ENCODE peak calls at places on chromosomes 16 and 17, in ten cellular contexts. One of them, this sample, is unnamed.

GRCh38 chr17:33696102-33696501 is 403.0 kb upstream of the ASIC2 start:
- DNase-seq in activated CD8-positive, alpha-beta T cell treated with anti-CD3 and anti-CD28 coated beads for 36 hours: no peak
- DNase-seq in AG09309: no peak
- DNase-seq in stomach: no peak
- DNase-seq in T-helper 1 cell: no peak
- DNase-seq in T-cell: no peak
- DNase-seq in tibial nerve: no peak
- DNase-seq in thoracic aorta: no peak
- DNase-seq in HFF-Myc: no peak
- DNase-seq in NCI-H1105 treated with DMSO at 0.1 percent for 48 hours: no peak
- DNase-seq in this sample: no peak

GRCh38 chr17:72358465-72358864 is 237.6 kb downstream of the SOX9 start:
- DNase-seq in tibial nerve: no peak
- DNase-seq in AG09309: no peak
- DNase-seq in stomach: no peak
- DNase-seq in T-helper 1 cell: no peak
- DNase-seq in T-cell: no peak
- DNase-seq in activated CD8-positive, alpha-beta T cell treated with anti-CD3 and anti-CD28 coated beads for 36 hours: no peak
- DNase-seq in thoracic aorta: no peak
- DNase-seq in HFF-Myc: no peak
- DNase-seq in NCI-H1105 treated with DMSO at 0.1 percent for 48 hours: no peak
- DNase-seq in this sample: peak; percentile 44

GRCh38 chr16:86799367-86799766 is 221.0 kb downstream of the FOXL1 start:
- DNase-seq in thoracic aorta: no peak
- DNase-seq in T-helper 1 cell: no peak
- DNase-seq in stomach: no peak
- DNase-seq in activated CD8-positive, alpha-beta T cell treated with anti-CD3 and anti-CD28 coated beads for 36 hours: no peak
- DNase-seq in HFF-Myc: no peak
- DNase-seq in NCI-H1105 treated with DMSO at 0.1 percent for 48 hours: no peak
- DNase-seq in T-cell: no peak
- DNase-seq in tibial nerve: no peak
- DNase-seq in AG09309: no peak
- DNase-seq in this sample: no peak

GRCh38 chr17:50798424-50799344 is 31.4 kb upstream of the ANKRD40CL start:
- DNase-seq in tibial nerve: no peak
- DNase-seq in HFF-Myc: no peak
- DNase-seq in thoracic aorta: no peak
- DNase-seq in T-helper 1 cell: no peak
- DNase-seq in activated CD8-positive, alpha-beta T cell treated with anti-CD3 and anti-CD28 coated beads for 36 hours: no peak
- DNase-seq in NCI-H1105 treated with DMSO at 0.1 percent for 48 hours: no peak
- DNase-seq in stomach: no peak
- DNase-seq in AG09309: no peak
- DNase-seq in T-cell: no peak
- DNase-seq in this sample: no peak

GRCh38 chr16:24729967-24730815 is 740 bp downstream of the TNRC6A start:
- DNase-seq in T-cell: peak; percentile 38
- DNase-seq in thoracic aorta: no peak
- DNase-seq in activated CD8-positive, alpha-beta T cell treated with anti-CD3 and anti-CD28 coated beads for 36 hours: peak; percentile 61
- DNase-seq in HFF-Myc: no peak
- DNase-seq in T-helper 1 cell: peak; percentile 6
- DNase-seq in stomach: peak; percentile 33
- DNase-seq in NCI-H1105 treated with DMSO at 0.1 percent for 48 hours: peak; percentile 30
- DNase-seq in AG09309: no peak
- DNase-seq in tibial nerve: no peak
- DNase-seq in this sample: no peak

GRCh38 chr17:13462161-13462560 is 139.6 kb downstream of the HS3ST3A1 start:
- DNase-seq in tibial nerve: no peak
- DNase-seq in AG09309: peak; percentile 54
- DNase-seq in T-cell: no peak
- DNase-seq in T-helper 1 cell: no peak
- DNase-seq in thoracic aorta: no peak
- DNase-seq in NCI-H1105 treated with DMSO at 0.1 percent for 48 hours: no peak
- DNase-seq in stomach: no peak
- DNase-seq in HFF-Myc: peak; percentile 46
- DNase-seq in activated CD8-positive, alpha-beta T cell treated with anti-CD3 and anti-CD28 coated beads for 36 hours: no peak
- DNase-seq in this sample: peak; percentile 88

GRCh38 chr16:3021449-3022207 is 1.5 kb downstream of the TNFRSF12A start:
- DNase-seq in NCI-H1105 treated with DMSO at 0.1 percent for 48 hours: peak; percentile 23
- DNase-seq in T-cell: peak; percentile 61
- DNase-seq in tibial nerve: peak; percentile 66
- DNase-seq in HFF-Myc: peak; percentile 67
- DNase-seq in T-helper 1 cell: peak; percentile 69
- DNase-seq in thoracic aorta: peak; percentile 75
- DNase-seq in AG09309: peak; percentile 82
- DNase-seq in activated CD8-positive, alpha-beta T cell treated with anti-CD3 and anti-CD28 coated beads for 36 hours: peak; percentile 94
- DNase-seq in stomach: peak; percentile 80
- DNase-seq in this sample: peak; percentile 89

GRCh38 chr17:73551756-73552155 is 92.5 kb downstream of the SDK2 start:
- DNase-seq in activated CD8-positive, alpha-beta T cell treated with anti-CD3 and anti-CD28 coated beads for 36 hours: peak; percentile 35
- DNase-seq in tibial nerve: no peak
- DNase-seq in NCI-H1105 treated with DMSO at 0.1 percent for 48 hours: no peak
- DNase-seq in T-cell: peak; percentile 18
- DNase-seq in thoracic aorta: no peak
- DNase-seq in stomach: no peak
- DNase-seq in AG09309: no peak
- DNase-seq in HFF-Myc: no peak
- DNase-seq in T-helper 1 cell: no peak
- DNase-seq in this sample: no peak

GRCh38 chr16:66382171-66382965 is 15.9 kb downstream of the CDH5 start:
- DNase-seq in HFF-Myc: peak; percentile 55
- DNase-seq in activated CD8-positive, alpha-beta T cell treated with anti-CD3 and anti-CD28 coated beads for 36 hours: no peak
- DNase-seq in T-helper 1 cell: no peak
- DNase-seq in thoracic aorta: no peak
- DNase-seq in AG09309: peak; percentile 29
- DNase-seq in stomach: no peak
- DNase-seq in tibial nerve: no peak
- DNase-seq in NCI-H1105 treated with DMSO at 0.1 percent for 48 hours: no peak
- DNase-seq in T-cell: no peak
- DNase-seq in this sample: no peak

GRCh38 chr17:2468270-2468669 is 43.4 kb downstream of the METTL16 start:
- DNase-seq in T-helper 1 cell: no peak
- DNase-seq in T-cell: no peak
- DNase-seq in NCI-H1105 treated with DMSO at 0.1 percent for 48 hours: no peak
- DNase-seq in thoracic aorta: no peak
- DNase-seq in stomach: no peak
- DNase-seq in tibial nerve: no peak
- DNase-seq in AG09309: peak; percentile 62
- DNase-seq in activated CD8-positive, alpha-beta T cell treated with anti-CD3 and anti-CD28 coated beads for 36 hours: no peak
- DNase-seq in HFF-Myc: no peak
- DNase-seq in this sample: peak; percentile 74

GRCh38 chr17:39634384-39634871 is 2.5 kb upstream of the STARD3 start:
- DNase-seq in stomach: no peak
- DNase-seq in activated CD8-positive, alpha-beta T cell treated with anti-CD3 and anti-CD28 coated beads for 36 hours: no peak
- DNase-seq in HFF-Myc: no peak
- DNase-seq in NCI-H1105 treated with DMSO at 0.1 percent for 48 hours: peak; percentile 41
- DNase-seq in AG09309: no peak
- DNase-seq in T-cell: no peak
- DNase-seq in thoracic aorta: no peak
- DNase-seq in tibial nerve: no peak
- DNase-seq in T-helper 1 cell: no peak
- DNase-seq in this sample: no peak

GRCh38 chr17:27958708-27959381 is 65.7 kb upstream of the LYRM9 start:
- DNase-seq in T-cell: no peak
- DNase-seq in NCI-H1105 treated with DMSO at 0.1 percent for 48 hours: no peak
- DNase-seq in HFF-Myc: no peak
- DNase-seq in AG09309: no peak
- DNase-seq in activated CD8-positive, alpha-beta T cell treated with anti-CD3 and anti-CD28 coated beads for 36 hours: no peak
- DNase-seq in thoracic aorta: no peak
- DNase-seq in stomach: no peak
- DNase-seq in tibial nerve: no peak
- DNase-seq in T-helper 1 cell: no peak
- DNase-seq in this sample: no peak

GRCh38 chr17:36544320-36545092 is at the start of gene GGNBP2:
- DNase-seq in HFF-Myc: no peak
- DNase-seq in T-helper 1 cell: peak; percentile 92
- DNase-seq in activated CD8-positive, alpha-beta T cell treated with anti-CD3 and anti-CD28 coated beads for 36 hours: peak; percentile 92
- DNase-seq in thoracic aorta: peak; percentile 60
- DNase-seq in tibial nerve: peak; percentile 82
- DNase-seq in NCI-H1105 treated with DMSO at 0.1 percent for 48 hours: peak; percentile 75
- DNase-seq in stomach: peak; percentile 92
- DNase-seq in AG09309: peak; percentile 60
- DNase-seq in T-cell: peak; percentile 89
- DNase-seq in this sample: peak; percentile 81

GRCh38 chr16:23857901-23858300 is 22.1 kb downstream of the PRKCB start:
- DNase-seq in T-cell: no peak
- DNase-seq in HFF-Myc: no peak
- DNase-seq in activated CD8-positive, alpha-beta T cell treated with anti-CD3 and anti-CD28 coated beads for 36 hours: no peak
- DNase-seq in thoracic aorta: no peak
- DNase-seq in stomach: no peak
- DNase-seq in T-helper 1 cell: no peak
- DNase-seq in NCI-H1105 treated with DMSO at 0.1 percent for 48 hours: no peak
- DNase-seq in AG09309: no peak
- DNase-seq in tibial nerve: no peak
- DNase-seq in this sample: no peak

GRCh38 chr16:57213462-57213861 is 27.3 kb downstream of the RSPRY1 start:
- DNase-seq in thoracic aorta: no peak
- DNase-seq in tibial nerve: no peak
- DNase-seq in stomach: no peak
- DNase-seq in NCI-H1105 treated with DMSO at 0.1 percent for 48 hours: no peak
- DNase-seq in activated CD8-positive, alpha-beta T cell treated with anti-CD3 and anti-CD28 coated beads for 36 hours: no peak
- DNase-seq in T-helper 1 cell: no peak
- DNase-seq in HFF-Myc: no peak
- DNase-seq in T-cell: no peak
- DNase-seq in AG09309: no peak
- DNase-seq in this sample: no peak

GRCh38 chr16:27547134-27547533 is 2.6 kb downstream of the GTF3C1 start:
- DNase-seq in thoracic aorta: no peak
- DNase-seq in stomach: no peak
- DNase-seq in T-cell: no peak
- DNase-seq in tibial nerve: no peak
- DNase-seq in AG09309: peak; percentile 27
- DNase-seq in HFF-Myc: peak; percentile 37
- DNase-seq in T-helper 1 cell: no peak
- DNase-seq in activated CD8-positive, alpha-beta T cell treated with anti-CD3 and anti-CD28 coated beads for 36 hours: peak; percentile 11
- DNase-seq in NCI-H1105 treated with DMSO at 0.1 percent for 48 hours: no peak
- DNase-seq in this sample: peak; percentile 40

GRCh38 chr16:84662471-84662870 is 14.2 kb downstream of the KLHL36 start:
- DNase-seq in tibial nerve: no peak
- DNase-seq in HFF-Myc: no peak
- DNase-seq in T-cell: no peak
- DNase-seq in stomach: no peak
- DNase-seq in AG09309: no peak
- DNase-seq in thoracic aorta: no peak
- DNase-seq in NCI-H1105 treated with DMSO at 0.1 percent for 48 hours: no peak
- DNase-seq in T-helper 1 cell: no peak
- DNase-seq in activated CD8-positive, alpha-beta T cell treated with anti-CD3 and anti-CD28 coated beads for 36 hours: no peak
- DNase-seq in this sample: no peak

GRCh38 chr16:81552743-81553079 is 108.1 kb downstream of the CMIP start:
- DNase-seq in NCI-H1105 treated with DMSO at 0.1 percent for 48 hours: no peak
- DNase-seq in thoracic aorta: no peak
- DNase-seq in activated CD8-positive, alpha-beta T cell treated with anti-CD3 and anti-CD28 coated beads for 36 hours: no peak
- DNase-seq in AG09309: no peak
- DNase-seq in stomach: no peak
- DNase-seq in tibial nerve: no peak
- DNase-seq in HFF-Myc: no peak
- DNase-seq in T-helper 1 cell: no peak
- DNase-seq in T-cell: no peak
- DNase-seq in this sample: no peak

GRCh38 chr16:85204242-85205010 is 92.2 kb upstream of the CIBAR2 start:
- DNase-seq in stomach: no peak
- DNase-seq in NCI-H1105 treated with DMSO at 0.1 percent for 48 hours: no peak
- DNase-seq in T-cell: no peak
- DNase-seq in HFF-Myc: no peak
- DNase-seq in T-helper 1 cell: no peak
- DNase-seq in AG09309: peak; percentile 54
- DNase-seq in tibial nerve: no peak
- DNase-seq in thoracic aorta: no peak
- DNase-seq in activated CD8-positive, alpha-beta T cell treated with anti-CD3 and anti-CD28 coated beads for 36 hours: no peak
- DNase-seq in this sample: peak; percentile 87

GRCh38 chr17:6843241-6843890 is 11.8 kb upstream of the TEKT1 start:
- DNase-seq in AG09309: peak; percentile 13
- DNase-seq in stomach: no peak
- DNase-seq in activated CD8-positive, alpha-beta T cell treated with anti-CD3 and anti-CD28 coated beads for 36 hours: no peak
- DNase-seq in NCI-H1105 treated with DMSO at 0.1 percent for 48 hours: peak; percentile 48
- DNase-seq in T-cell: no peak
- DNase-seq in tibial nerve: no peak
- DNase-seq in thoracic aorta: no peak
- DNase-seq in HFF-Myc: peak; percentile 16
- DNase-seq in T-helper 1 cell: no peak
- DNase-seq in this sample: peak; percentile 35

GRCh38 chr17:75340636-75341035 is 51.4 kb upstream of the SLC25A19 start:
- DNase-seq in tibial nerve: no peak
- DNase-seq in HFF-Myc: no peak
- DNase-seq in AG09309: no peak
- DNase-seq in activated CD8-positive, alpha-beta T cell treated with anti-CD3 and anti-CD28 coated beads for 36 hours: no peak
- DNase-seq in T-helper 1 cell: no peak
- DNase-seq in NCI-H1105 treated with DMSO at 0.1 percent for 48 hours: no peak
- DNase-seq in stomach: no peak
- DNase-seq in thoracic aorta: no peak
- DNase-seq in T-cell: no peak
- DNase-seq in this sample: no peak

GRCh38 chr17:33381201-33381600 is 88.1 kb upstream of the ASIC2 start:
- DNase-seq in NCI-H1105 treated with DMSO at 0.1 percent for 48 hours: no peak
- DNase-seq in activated CD8-positive, alpha-beta T cell treated with anti-CD3 and anti-CD28 coated beads for 36 hours: no peak
- DNase-seq in stomach: no peak
- DNase-seq in HFF-Myc: no peak
- DNase-seq in thoracic aorta: no peak
- DNase-seq in T-cell: no peak
- DNase-seq in AG09309: no peak
- DNase-seq in tibial nerve: no peak
- DNase-seq in T-helper 1 cell: no peak
- DNase-seq in this sample: no peak

GRCh38 chr17:68057531-68057952 is 22.0 kb downstream of the KPNA2 start:
- DNase-seq in activated CD8-positive, alpha-beta T cell treated with anti-CD3 and anti-CD28 coated beads for 36 hours: peak; percentile 70
- DNase-seq in NCI-H1105 treated with DMSO at 0.1 percent for 48 hours: no peak
- DNase-seq in tibial nerve: no peak
- DNase-seq in stomach: peak; percentile 31
- DNase-seq in HFF-Myc: no peak
- DNase-seq in T-cell: peak; percentile 55
- DNase-seq in T-helper 1 cell: no peak
- DNase-seq in AG09309: no peak
- DNase-seq in thoracic aorta: no peak
- DNase-seq in this sample: no peak